ENCODE peak calls at places on chromosomes 16 and 17, in eight cellular contexts. One of them, this sample, is unnamed.

GRCh38 chr17:69945698-69946185 is 129.3 kb upstream of the KCNJ16 start:
- DNase-seq in AG09309: no peak
- DNase-seq in mucosa of gallbladder: no peak
- DNase-seq in EL: peak
- DNase-seq in HuH-7: no peak
- DNase-seq in iris pigment epithelial cell: no peak
- DNase-seq in AML-193: no peak
- DNase-seq in activated T-helper 9 cell treated with anti-CD3 and anti-CD28 coated beads, Interleukin-2, amount 50 U/mL, for 16 hours: no peak
- DNase-seq in this sample: no peak

GRCh38 chr16:4032768-4033167 is 83.5 kb downstream of the ADCY9 start:
- DNase-seq in mucosa of gallbladder: peak
- DNase-seq in HuH-7: no peak
- DNase-seq in iris pigment epithelial cell: no peak
- DNase-seq in AG09309: no peak
- DNase-seq in EL: no peak
- DNase-seq in AML-193: peak
- DNase-seq in activated T-helper 9 cell treated with anti-CD3 and anti-CD28 coated beads, Interleukin-2, amount 50 U/mL, for 16 hours: no peak
- DNase-seq in this sample: no peak

GRCh38 chr16:56871172-56871593 is 6.2 kb downstream of the SLC12A3 start:
- DNase-seq in iris pigment epithelial cell: peak
- DNase-seq in mucosa of gallbladder: no peak
- DNase-seq in AG09309: no peak
- DNase-seq in AML-193: no peak
- DNase-seq in activated T-helper 9 cell treated with anti-CD3 and anti-CD28 coated beads, Interleukin-2, amount 50 U/mL, for 16 hours: no peak
- DNase-seq in HuH-7: peak
- DNase-seq in EL: peak
- DNase-seq in this sample: no peak

GRCh38 chr16:24178496-24178895 is 77.6 kb upstream of the CACNG3 start:
- DNase-seq in activated T-helper 9 cell treated with anti-CD3 and anti-CD28 coated beads, Interleukin-2, amount 50 U/mL, for 16 hours: no peak
- DNase-seq in EL: no peak
- DNase-seq in HuH-7: no peak
- DNase-seq in AG09309: no peak
- DNase-seq in AML-193: no peak
- DNase-seq in iris pigment epithelial cell: no peak
- DNase-seq in mucosa of gallbladder: no peak
- DNase-seq in this sample: no peak

GRCh38 chr16:87003414-87003755 is 313.8 kb downstream of the C16orf95 start:
- DNase-seq in HuH-7: no peak
- DNase-seq in AML-193: no peak
- DNase-seq in iris pigment epithelial cell: no peak
- DNase-seq in mucosa of gallbladder: no peak
- DNase-seq in AG09309: no peak
- DNase-seq in activated T-helper 9 cell treated with anti-CD3 and anti-CD28 coated beads, Interleukin-2, amount 50 U/mL, for 16 hours: no peak
- DNase-seq in EL: no peak
- DNase-seq in this sample: no peak

GRCh38 chr17:2484876-2485275 is 26.8 kb downstream of the METTL16 start:
- DNase-seq in AML-193: no peak
- DNase-seq in mucosa of gallbladder: no peak
- DNase-seq in iris pigment epithelial cell: peak
- DNase-seq in activated T-helper 9 cell treated with anti-CD3 and anti-CD28 coated beads, Interleukin-2, amount 50 U/mL, for 16 hours: no peak
- DNase-seq in EL: no peak
- DNase-seq in AG09309: no peak
- DNase-seq in HuH-7: no peak
- DNase-seq in this sample: no peak

GRCh38 chr17:2799653-2800052 is 3.4 kb downstream of the RAP1GAP2 start:
- DNase-seq in AML-193: no peak
- DNase-seq in HuH-7: no peak
- DNase-seq in iris pigment epithelial cell: no peak
- DNase-seq in EL: no peak
- DNase-seq in AG09309: no peak
- DNase-seq in mucosa of gallbladder: no peak
- DNase-seq in activated T-helper 9 cell treated with anti-CD3 and anti-CD28 coated beads, Interleukin-2, amount 50 U/mL, for 16 hours: no peak
- DNase-seq in this sample: no peak

GRCh38 chr16:83513006-83513755 is 294.6 kb upstream of the HSBP1 start:
- DNase-seq in HuH-7: no peak
- DNase-seq in activated T-helper 9 cell treated with anti-CD3 and anti-CD28 coated beads, Interleukin-2, amount 50 U/mL, for 16 hours: no peak
- DNase-seq in AG09309: peak
- DNase-seq in iris pigment epithelial cell: peak
- DNase-seq in AML-193: no peak
- DNase-seq in mucosa of gallbladder: no peak
- DNase-seq in EL: peak
- DNase-seq in this sample: no peak

GRCh38 chr17:16935786-16936185 is 36.1 kb downstream of the TNFRSF13B start:
- DNase-seq in mucosa of gallbladder: no peak
- DNase-seq in iris pigment epithelial cell: no peak
- DNase-seq in activated T-helper 9 cell treated with anti-CD3 and anti-CD28 coated beads, Interleukin-2, amount 50 U/mL, for 16 hours: no peak
- DNase-seq in HuH-7: no peak
- DNase-seq in AML-193: no peak
- DNase-seq in AG09309: no peak
- DNase-seq in EL: no peak
- DNase-seq in this sample: peak

GRCh38 chr17:78148286-78149016 is 2.3 kb downstream of the C17orf99 start:
- DNase-seq in AG09309: no peak
- DNase-seq in iris pigment epithelial cell: no peak
- DNase-seq in EL: no peak
- DNase-seq in mucosa of gallbladder: no peak
- DNase-seq in HuH-7: no peak
- DNase-seq in AML-193: no peak
- DNase-seq in activated T-helper 9 cell treated with anti-CD3 and anti-CD28 coated beads, Interleukin-2, amount 50 U/mL, for 16 hours: no peak
- DNase-seq in this sample: no peak

GRCh38 chr16:25413962-25414361 is 156.3 kb upstream of the ZKSCAN2 start:
- DNase-seq in EL: peak
- DNase-seq in HuH-7: no peak
- DNase-seq in mucosa of gallbladder: no peak
- DNase-seq in activated T-helper 9 cell treated with anti-CD3 and anti-CD28 coated beads, Interleukin-2, amount 50 U/mL, for 16 hours: no peak
- DNase-seq in AG09309: no peak
- DNase-seq in AML-193: no peak
- DNase-seq in iris pigment epithelial cell: peak
- DNase-seq in this sample: no peak

This sample was measured in left lobe of liver.